ENCODE peak calls at places on chromosomes 5 and 9, in ten cellular contexts. One of them, this sample, is unnamed.

GRCh38 chr5:1050449-1051365 is 42.1 kb downstream of the NKD2 start:
- DNase-seq in upper lobe of left lung: peak; percentile 54
- DNase-seq in transverse colon: no peak
- DNase-seq in tibial nerve: no peak
- DNase-seq in ovary: no peak
- DNase-seq in suprapubic skin: no peak
- DNase-seq in stomach: no peak
- DNase-seq in A549: no peak
- DNase-seq in H1: no peak
- DNase-seq in SK-N-SH: peak; percentile 37
- DNase-seq in this sample: no peak

GRCh38 chr9:36034911-36035490 is 1.7 kb upstream of the RECK start:
- DNase-seq in upper lobe of left lung: no peak
- DNase-seq in transverse colon: no peak
- DNase-seq in tibial nerve: no peak
- DNase-seq in ovary: no peak
- DNase-seq in suprapubic skin: no peak
- DNase-seq in stomach: no peak
- DNase-seq in A549: no peak
- DNase-seq in H1: no peak
- DNase-seq in SK-N-SH: no peak
- DNase-seq in this sample: no peak

GRCh38 chr9:90860826-90861225 is 59.2 kb downstream of the SYK start:
- DNase-seq in upper lobe of left lung: no peak
- DNase-seq in transverse colon: no peak
- DNase-seq in tibial nerve: no peak
- DNase-seq in ovary: no peak
- DNase-seq in suprapubic skin: no peak
- DNase-seq in stomach: no peak
- DNase-seq in A549: no peak
- DNase-seq in H1: no peak
- DNase-seq in SK-N-SH: no peak
- DNase-seq in this sample: no peak

GRCh38 chr9:109787735-109788134 is 7.7 kb downstream of the PALM2AKAP2 start:
- DNase-seq in upper lobe of left lung: no peak
- DNase-seq in transverse colon: no peak
- DNase-seq in tibial nerve: no peak
- DNase-seq in ovary: no peak
- DNase-seq in suprapubic skin: no peak
- DNase-seq in stomach: no peak
- DNase-seq in A549: no peak
- DNase-seq in H1: no peak
- DNase-seq in SK-N-SH: no peak
- DNase-seq in this sample: no peak

GRCh38 chr9:136763649-136764035 is 676 bp downstream of the LCN15 start:
- DNase-seq in upper lobe of left lung: peak; percentile 64
- DNase-seq in transverse colon: no peak
- DNase-seq in tibial nerve: no peak
- DNase-seq in ovary: no peak
- DNase-seq in suprapubic skin: no peak
- DNase-seq in stomach: no peak
- DNase-seq in A549: no peak
- DNase-seq in H1: peak; percentile 49
- DNase-seq in SK-N-SH: no peak
- DNase-seq in this sample: peak; percentile 45

GRCh38 chr9:117412006-117412715 is 2.7 kb downstream of the ASTN2 start:
- DNase-seq in upper lobe of left lung: peak; percentile 14
- DNase-seq in transverse colon: no peak
- DNase-seq in tibial nerve: no peak
- DNase-seq in ovary: no peak
- DNase-seq in suprapubic skin: no peak
- DNase-seq in stomach: no peak
- DNase-seq in A549: no peak
- DNase-seq in H1: peak; percentile 53
- DNase-seq in SK-N-SH: peak; percentile 55
- DNase-seq in this sample: no peak

GRCh38 chr5:82091617-82092016 is 119.8 kb downstream of the ATG10 start:
- DNase-seq in upper lobe of left lung: no peak
- DNase-seq in transverse colon: no peak
- DNase-seq in tibial nerve: no peak
- DNase-seq in ovary: no peak
- DNase-seq in suprapubic skin: no peak
- DNase-seq in stomach: no peak
- DNase-seq in A549: no peak
- DNase-seq in H1: no peak
- DNase-seq in SK-N-SH: no peak
- DNase-seq in this sample: no peak

GRCh38 chr5:109704255-109704952 is 14.7 kb downstream of the MAN2A1 start:
- DNase-seq in upper lobe of left lung: no peak
- DNase-seq in transverse colon: no peak
- DNase-seq in tibial nerve: no peak
- DNase-seq in ovary: no peak
- DNase-seq in suprapubic skin: no peak
- DNase-seq in stomach: no peak
- DNase-seq in A549: no peak
- DNase-seq in H1: no peak
- DNase-seq in SK-N-SH: no peak
- DNase-seq in this sample: no peak

GRCh38 chr9:698937-699336 is 142.6 kb upstream of the DMRT1 start:
- DNase-seq in upper lobe of left lung: no peak
- DNase-seq in transverse colon: no peak
- DNase-seq in tibial nerve: no peak
- DNase-seq in ovary: no peak
- DNase-seq in suprapubic skin: no peak
- DNase-seq in stomach: no peak
- DNase-seq in A549: no peak
- DNase-seq in H1: no peak
- DNase-seq in SK-N-SH: no peak
- DNase-seq in this sample: no peak

GRCh38 chr9:89384783-89385182 is 66.5 kb downstream of the SECISBP2 start:
- DNase-seq in upper lobe of left lung: peak; percentile 66
- DNase-seq in transverse colon: no peak
- DNase-seq in tibial nerve: no peak
- DNase-seq in ovary: no peak
- DNase-seq in suprapubic skin: no peak
- DNase-seq in stomach: no peak
- DNase-seq in A549: no peak
- DNase-seq in H1: no peak
- DNase-seq in SK-N-SH: no peak
- DNase-seq in this sample: no peak

GRCh38 chr9:81588148-81588874 is 101.0 kb downstream of the TLE1 start:
- DNase-seq in upper lobe of left lung: no peak
- DNase-seq in transverse colon: peak; percentile 44
- DNase-seq in tibial nerve: no peak
- DNase-seq in ovary: no peak
- DNase-seq in suprapubic skin: no peak
- DNase-seq in stomach: peak; percentile 86
- DNase-seq in A549: peak; percentile 87
- DNase-seq in H1: no peak
- DNase-seq in SK-N-SH: no peak
- DNase-seq in this sample: peak; percentile 74

GRCh38 chr5:9409413-9410089 is 136.3 kb downstream of the SEMA5A start:
- DNase-seq in upper lobe of left lung: no peak
- DNase-seq in transverse colon: no peak
- DNase-seq in tibial nerve: no peak
- DNase-seq in ovary: no peak
- DNase-seq in suprapubic skin: no peak
- DNase-seq in stomach: no peak
- DNase-seq in A549: no peak
- DNase-seq in H1: no peak
- DNase-seq in SK-N-SH: no peak
- DNase-seq in this sample: no peak

GRCh38 chr5:154371687-154372086 is 74.1 kb upstream of the SAP30L start:
- DNase-seq in upper lobe of left lung: no peak
- DNase-seq in transverse colon: no peak
- DNase-seq in tibial nerve: peak; percentile 29
- DNase-seq in ovary: no peak
- DNase-seq in suprapubic skin: no peak
- DNase-seq in stomach: no peak
- DNase-seq in A549: no peak
- DNase-seq in H1: no peak
- DNase-seq in SK-N-SH: no peak
- DNase-seq in this sample: no peak

GRCh38 chr9:87359958-87360601 is 137.6 kb upstream of the DAPK1 start:
- DNase-seq in upper lobe of left lung: no peak
- DNase-seq in transverse colon: no peak
- DNase-seq in tibial nerve: no peak
- DNase-seq in ovary: no peak
- DNase-seq in suprapubic skin: no peak
- DNase-seq in stomach: no peak
- DNase-seq in A549: no peak
- DNase-seq in H1: no peak
- DNase-seq in SK-N-SH: no peak
- DNase-seq in this sample: no peak

GRCh38 chr9:87357600-87357999 is 140.1 kb upstream of the DAPK1 start:
- DNase-seq in upper lobe of left lung: no peak
- DNase-seq in transverse colon: no peak
- DNase-seq in tibial nerve: no peak
- DNase-seq in ovary: no peak
- DNase-seq in suprapubic skin: no peak
- DNase-seq in stomach: no peak
- DNase-seq in A549: no peak
- DNase-seq in H1: no peak
- DNase-seq in SK-N-SH: no peak
- DNase-seq in this sample: no peak

GRCh38 chr9:87359264-87359663 is 138.4 kb upstream of the DAPK1 start:
- DNase-seq in upper lobe of left lung: no peak
- DNase-seq in transverse colon: no peak
- DNase-seq in tibial nerve: no peak
- DNase-seq in ovary: no peak
- DNase-seq in suprapubic skin: no peak
- DNase-seq in stomach: no peak
- DNase-seq in A549: no peak
- DNase-seq in H1: no peak
- DNase-seq in SK-N-SH: no peak
- DNase-seq in this sample: no peak

GRCh38 chr9:87350915-87351314 is 146.8 kb upstream of the DAPK1 start:
- DNase-seq in upper lobe of left lung: no peak
- DNase-seq in transverse colon: no peak
- DNase-seq in tibial nerve: no peak
- DNase-seq in ovary: no peak
- DNase-seq in suprapubic skin: no peak
- DNase-seq in stomach: no peak
- DNase-seq in A549: no peak
- DNase-seq in H1: no peak
- DNase-seq in SK-N-SH: no peak
- DNase-seq in this sample: no peak

DNA sequence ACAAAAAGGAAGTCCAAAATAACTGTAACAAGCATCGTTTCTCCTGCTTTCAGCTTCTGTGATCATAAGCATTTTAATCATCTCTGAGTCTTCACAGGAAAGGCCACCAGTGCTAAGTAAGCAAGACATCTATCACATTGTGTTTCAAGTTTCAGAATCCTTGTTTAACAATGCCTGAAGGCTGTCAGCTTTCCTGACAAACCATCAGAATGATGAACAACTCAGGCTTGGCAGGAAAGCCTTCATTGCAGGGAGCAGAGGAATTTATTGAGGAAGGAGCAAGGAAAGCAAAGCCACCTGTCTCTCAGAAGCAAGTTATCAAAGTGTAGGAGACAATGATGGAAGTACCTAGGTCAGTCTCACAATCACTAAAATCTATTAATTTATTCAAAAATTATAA is 143.5 kb upstream of the DAPK1 start:
- DNase-seq in upper lobe of left lung: no peak
- DNase-seq in transverse colon: no peak
- DNase-seq in tibial nerve: no peak
- DNase-seq in ovary: no peak
- DNase-seq in suprapubic skin: no peak
- DNase-seq in stomach: no peak
- DNase-seq in A549: no peak
- DNase-seq in H1: no peak
- DNase-seq in SK-N-SH: no peak
- DNase-seq in this sample: no peak
- H3K4me3 ChIP-seq in upper lobe of left lung: no peak overlapping the region
- H3K4me3 ChIP-seq in transverse colon: no peak overlapping the region
- H3K4me3 ChIP-seq in tibial nerve: no peak overlapping the region
- H3K4me3 ChIP-seq in ovary: no peak overlapping the region
- H3K4me3 ChIP-seq in suprapubic skin: no peak overlapping the region
- H3K4me3 ChIP-seq in stomach: no peak overlapping the region
- H3K4me3 ChIP-seq in A549: no peak overlapping the region
- H3K4me3 ChIP-seq in H1: no peak overlapping the region
- H3K4me3 ChIP-seq in SK-N-SH: no peak overlapping the region
- H3K4me3 ChIP-seq in this sample: no peak overlapping the region

GRCh38 chr5:85049020-85049419 is 664.3 kb upstream of the EDIL3 start:
- DNase-seq in upper lobe of left lung: no peak
- DNase-seq in transverse colon: no peak
- DNase-seq in tibial nerve: no peak
- DNase-seq in ovary: no peak
- DNase-seq in suprapubic skin: no peak
- DNase-seq in stomach: no peak
- DNase-seq in A549: no peak
- DNase-seq in H1: peak; percentile 52
- DNase-seq in SK-N-SH: no peak
- DNase-seq in this sample: no peak
- TF ChIP-seq EP300 in upper lobe of left lung: no peak
- TF ChIP-seq EP300 in transverse colon: no peak
- TF ChIP-seq EP300 in tibial nerve: no peak
- TF ChIP-seq EP300 in ovary: no peak
- TF ChIP-seq EP300 in suprapubic skin: no peak
- TF ChIP-seq EP300 in stomach: no peak
- TF ChIP-seq EP300 in A549: no peak
- TF ChIP-seq EP300 in H1: no peak
- TF ChIP-seq EP300 in SK-N-SH: no peak
- TF ChIP-seq EP300 in this sample: no peak

GRCh38 chr5:139792218-139792617 is 3.4 kb upstream of the PSD2 start:
- DNase-seq in upper lobe of left lung: no peak
- DNase-seq in transverse colon: no peak
- DNase-seq in tibial nerve: no peak
- DNase-seq in ovary: no peak
- DNase-seq in suprapubic skin: no peak
- DNase-seq in stomach: no peak
- DNase-seq in A549: no peak
- DNase-seq in H1: no peak
- DNase-seq in SK-N-SH: no peak
- DNase-seq in this sample: no peak
- H3K4me3 ChIP-seq in upper lobe of left lung: no peak overlapping the region
- H3K4me3 ChIP-seq in transverse colon: no peak overlapping the region
- H3K4me3 ChIP-seq in tibial nerve: no peak overlapping the region
- H3K4me3 ChIP-seq in ovary: no peak overlapping the region
- H3K4me3 ChIP-seq in suprapubic skin: no peak overlapping the region
- H3K4me3 ChIP-seq in stomach: no peak overlapping the region
- H3K4me3 ChIP-seq in A549: no peak overlapping the region
- H3K4me3 ChIP-seq in H1: no peak overlapping the region
- H3K4me3 ChIP-seq in SK-N-SH: no peak overlapping the region
- H3K4me3 ChIP-seq in this sample: no peak overlapping the region

DNA sequence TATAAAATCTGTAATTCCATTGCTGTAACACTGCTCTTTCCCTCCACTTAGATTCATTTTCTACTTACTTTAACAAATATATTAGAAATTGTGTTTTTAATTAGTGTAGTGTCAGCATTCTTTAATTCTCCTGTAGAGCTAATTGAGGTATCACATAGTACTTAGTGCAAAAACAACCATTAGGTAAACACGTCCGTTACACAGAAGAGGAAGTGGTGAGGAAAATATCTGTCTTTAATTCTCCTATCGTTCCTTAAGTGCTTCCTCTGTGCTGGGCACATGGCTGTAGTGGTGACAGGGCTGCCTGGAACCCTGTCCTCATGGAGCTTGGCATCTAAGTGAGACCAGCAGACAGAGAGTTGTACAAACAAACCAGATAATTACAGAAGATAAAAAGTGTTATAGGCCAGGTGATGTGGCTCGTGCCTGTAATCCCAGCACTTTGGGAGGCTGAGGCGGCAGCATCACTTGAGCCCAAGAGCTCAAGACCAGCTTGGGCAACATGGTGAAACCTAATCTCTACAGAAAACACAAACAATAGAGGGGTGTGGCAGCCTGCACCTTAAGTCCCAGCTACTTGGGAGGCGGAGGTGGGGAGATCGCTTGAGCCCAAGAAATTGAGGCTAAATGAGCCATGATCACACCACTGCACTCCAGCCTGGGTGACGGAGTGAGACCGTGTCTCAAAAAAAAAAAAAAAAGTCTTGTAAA is 36.3 kb downstream of the PARP8 start:
- DNase-seq in upper lobe of left lung: no peak
- DNase-seq in transverse colon: no peak
- DNase-seq in tibial nerve: no peak
- DNase-seq in ovary: no peak
- DNase-seq in suprapubic skin: no peak
- DNase-seq in stomach: no peak
- DNase-seq in A549: no peak
- DNase-seq in H1: no peak
- DNase-seq in SK-N-SH: no peak
- DNase-seq in this sample: no peak
- TF ChIP-seq EP300 in upper lobe of left lung: no peak
- TF ChIP-seq EP300 in transverse colon: no peak
- TF ChIP-seq EP300 in tibial nerve: no peak
- TF ChIP-seq EP300 in ovary: no peak
- TF ChIP-seq EP300 in suprapubic skin: no peak
- TF ChIP-seq EP300 in stomach: no peak
- TF ChIP-seq EP300 in A549: no peak
- TF ChIP-seq EP300 in H1: no peak
- TF ChIP-seq EP300 in SK-N-SH: no peak
- TF ChIP-seq EP300 in this sample: no peak